ENCODE peak calls at places on chromosomes 11 and 22, in six cellular contexts. One of them, this sample, is unnamed.
A peak's percentile ranks its signal among the peaks of the same experiment; 100 is the strongest.

GRCh38 chr11:118939948-118940598 is 14.3 kb upstream of the BCL9L start:
- DNase-seq in bronchial epithelial cell: no peak
- DNase-seq in hepatocyte: peak; percentile 53
- DNase-seq in coronary artery: no peak
- DNase-seq in tibial artery: no peak
- DNase-seq in kidney: peak; percentile 76
- DNase-seq in this sample: no peak

GRCh38 chr11:47278058-47278457 is 8.1 kb downstream of the MADD start:
- DNase-seq in coronary artery: no peak
- DNase-seq in hepatocyte: no peak
- DNase-seq in tibial artery: no peak
- DNase-seq in bronchial epithelial cell: no peak
- DNase-seq in kidney: no peak
- DNase-seq in this sample: no peak

GRCh38 chr22:37345863-37346514 is 63.7 kb downstream of the CYTH4 start:
- DNase-seq in bronchial epithelial cell: peak; percentile 12
- DNase-seq in hepatocyte: peak; percentile 41
- DNase-seq in tibial artery: no peak
- DNase-seq in coronary artery: no peak
- DNase-seq in kidney: no peak
- DNase-seq in this sample: peak; percentile 99

GRCh38 chr11:117986981-117987495 is 844 bp downstream of the IL10RA start:
- DNase-seq in kidney: no peak
- DNase-seq in hepatocyte: no peak
- DNase-seq in coronary artery: no peak
- DNase-seq in tibial artery: no peak
- DNase-seq in bronchial epithelial cell: peak; percentile 20
- DNase-seq in this sample: no peak

GRCh38 chr11:110301032-110301431 is 4.6 kb upstream of the RDX start:
- DNase-seq in hepatocyte: no peak
- DNase-seq in kidney: no peak
- DNase-seq in tibial artery: no peak
- DNase-seq in coronary artery: no peak
- DNase-seq in bronchial epithelial cell: no peak
- DNase-seq in this sample: no peak

GRCh38 chr11:6746086-6746618 is 25.6 kb downstream of the OR2AG2 start:
- DNase-seq in kidney: no peak
- DNase-seq in hepatocyte: no peak
- DNase-seq in coronary artery: no peak
- DNase-seq in bronchial epithelial cell: no peak
- DNase-seq in tibial artery: no peak
- DNase-seq in this sample: no peak

GRCh38 chr11:60477035-60477445 is 15.5 kb upstream of the MS4A12 start:
- DNase-seq in hepatocyte: no peak
- DNase-seq in tibial artery: no peak
- DNase-seq in bronchial epithelial cell: no peak
- DNase-seq in coronary artery: no peak
- DNase-seq in kidney: no peak
- DNase-seq in this sample: no peak

GRCh38 chr11:43788394-43788793 is 92.2 kb upstream of the ALKBH3 start:
- DNase-seq in kidney: no peak
- DNase-seq in coronary artery: no peak
- DNase-seq in tibial artery: no peak
- DNase-seq in bronchial epithelial cell: no peak
- DNase-seq in hepatocyte: peak; percentile 28
- DNase-seq in this sample: no peak

GRCh38 chr22:29167032-29167911 is 38.4 kb upstream of the EMID1 start:
- DNase-seq in coronary artery: peak; percentile 62
- DNase-seq in kidney: peak; percentile 20
- DNase-seq in bronchial epithelial cell: no peak
- DNase-seq in tibial artery: peak; percentile 56
- DNase-seq in hepatocyte: no peak
- DNase-seq in this sample: no peak

GRCh38 chr11:115616941-115617340 is 112.7 kb upstream of the CADM1 start:
- DNase-seq in bronchial epithelial cell: no peak
- DNase-seq in coronary artery: no peak
- DNase-seq in hepatocyte: no peak
- DNase-seq in tibial artery: no peak
- DNase-seq in kidney: peak; percentile 94
- DNase-seq in this sample: peak; percentile 25

GRCh38 chr11:46728659-46729040 is 9.6 kb downstream of the F2 start:
- DNase-seq in coronary artery: no peak
- DNase-seq in kidney: peak; percentile 26
- DNase-seq in bronchial epithelial cell: no peak
- DNase-seq in tibial artery: no peak
- DNase-seq in hepatocyte: no peak
- DNase-seq in this sample: no peak

GRCh38 chr22:17742528-17742902 is 31.8 kb downstream of the BID start:
- DNase-seq in tibial artery: no peak
- DNase-seq in coronary artery: no peak
- DNase-seq in hepatocyte: peak; percentile 89
- DNase-seq in kidney: no peak
- DNase-seq in bronchial epithelial cell: peak; percentile 60
- DNase-seq in this sample: peak; percentile 51

GRCh38 chr11:112579282-112579681 is 318.6 kb upstream of the PLET1 start:
- DNase-seq in coronary artery: no peak
- DNase-seq in bronchial epithelial cell: no peak
- DNase-seq in kidney: no peak
- DNase-seq in hepatocyte: no peak
- DNase-seq in tibial artery: no peak
- DNase-seq in this sample: no peak

GRCh38 chr22:48805516-48805915 is 1022.2 kb downstream of the BRD1 start:
- DNase-seq in bronchial epithelial cell: no peak
- DNase-seq in kidney: no peak
- DNase-seq in hepatocyte: no peak
- DNase-seq in tibial artery: no peak
- DNase-seq in coronary artery: peak; percentile 49
- DNase-seq in this sample: no peak

GRCh38 chr11:41040474-41040873 is 419.0 kb downstream of the LRRC4C start:
- DNase-seq in coronary artery: no peak
- DNase-seq in kidney: no peak
- DNase-seq in tibial artery: no peak
- DNase-seq in bronchial epithelial cell: no peak
- DNase-seq in hepatocyte: no peak
- DNase-seq in this sample: no peak
- TF ChIP-seq CTCF in coronary artery: no peak
- TF ChIP-seq CTCF in kidney: no peak
- TF ChIP-seq CTCF in tibial artery: no peak
- TF ChIP-seq CTCF in bronchial epithelial cell: no peak
- TF ChIP-seq CTCF in hepatocyte: no peak
- TF ChIP-seq CTCF in this sample: no peak

GRCh38 chr22:40594924-40595323 is 41.6 kb downstream of the MRTFA start:
- DNase-seq in hepatocyte: no peak
- DNase-seq in coronary artery: no peak
- DNase-seq in tibial artery: no peak
- DNase-seq in bronchial epithelial cell: peak; percentile 51
- DNase-seq in kidney: no peak
- DNase-seq in this sample: no peak
- H3K4me3 ChIP-seq in hepatocyte: no peak overlapping the region
- H3K4me3 ChIP-seq in coronary artery: no peak overlapping the region
- H3K4me3 ChIP-seq in tibial artery: no peak overlapping the region
- H3K4me3 ChIP-seq in bronchial epithelial cell: no peak overlapping the region
- H3K4me3 ChIP-seq in kidney: no peak overlapping the region
- H3K4me3 ChIP-seq in this sample: no peak overlapping the region

DNA sequence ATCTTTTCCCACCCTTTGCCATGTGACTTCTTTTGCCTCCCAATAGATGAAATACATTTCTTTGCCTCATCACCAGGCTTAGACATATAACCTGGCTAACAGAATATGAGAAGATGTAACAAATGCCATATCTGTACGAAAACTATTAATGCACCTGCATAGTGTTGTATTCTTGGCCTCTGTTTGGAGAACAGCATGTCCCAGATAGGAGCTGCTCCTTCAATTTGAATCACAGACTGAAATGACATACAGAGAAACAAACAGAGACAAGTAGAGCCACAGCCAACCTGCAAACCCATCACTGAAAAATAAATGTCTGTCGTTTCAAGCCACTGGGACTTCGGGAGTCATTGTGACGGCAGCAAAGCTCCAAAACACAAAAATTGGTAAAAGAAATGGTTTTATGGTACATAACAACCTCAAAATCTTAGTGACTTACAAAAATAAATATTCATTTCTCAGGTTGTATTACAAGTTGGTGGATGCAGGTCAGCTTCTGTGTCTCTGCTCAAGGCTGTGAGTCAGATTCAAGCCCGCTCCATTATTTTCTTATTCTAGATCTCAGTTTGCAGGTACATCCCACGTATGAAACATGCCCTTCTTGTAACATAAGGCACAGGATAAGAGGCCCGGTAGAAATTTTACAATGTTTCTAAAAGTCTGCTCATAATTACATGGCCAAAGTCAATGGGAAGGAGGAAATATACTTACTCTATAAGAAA is 171.3 kb upstream of the SOX6 start:
- DNase-seq in bronchial epithelial cell: no peak
- DNase-seq in kidney: no peak
- DNase-seq in hepatocyte: no peak
- DNase-seq in tibial artery: no peak
- DNase-seq in coronary artery: no peak
- DNase-seq in this sample: no peak
- TF ChIP-seq CTCF in bronchial epithelial cell: no peak
- TF ChIP-seq CTCF in kidney: no peak
- TF ChIP-seq CTCF in hepatocyte: no peak
- TF ChIP-seq CTCF in tibial artery: no peak
- TF ChIP-seq CTCF in coronary artery: no peak
- TF ChIP-seq CTCF in this sample: no peak

DNA sequence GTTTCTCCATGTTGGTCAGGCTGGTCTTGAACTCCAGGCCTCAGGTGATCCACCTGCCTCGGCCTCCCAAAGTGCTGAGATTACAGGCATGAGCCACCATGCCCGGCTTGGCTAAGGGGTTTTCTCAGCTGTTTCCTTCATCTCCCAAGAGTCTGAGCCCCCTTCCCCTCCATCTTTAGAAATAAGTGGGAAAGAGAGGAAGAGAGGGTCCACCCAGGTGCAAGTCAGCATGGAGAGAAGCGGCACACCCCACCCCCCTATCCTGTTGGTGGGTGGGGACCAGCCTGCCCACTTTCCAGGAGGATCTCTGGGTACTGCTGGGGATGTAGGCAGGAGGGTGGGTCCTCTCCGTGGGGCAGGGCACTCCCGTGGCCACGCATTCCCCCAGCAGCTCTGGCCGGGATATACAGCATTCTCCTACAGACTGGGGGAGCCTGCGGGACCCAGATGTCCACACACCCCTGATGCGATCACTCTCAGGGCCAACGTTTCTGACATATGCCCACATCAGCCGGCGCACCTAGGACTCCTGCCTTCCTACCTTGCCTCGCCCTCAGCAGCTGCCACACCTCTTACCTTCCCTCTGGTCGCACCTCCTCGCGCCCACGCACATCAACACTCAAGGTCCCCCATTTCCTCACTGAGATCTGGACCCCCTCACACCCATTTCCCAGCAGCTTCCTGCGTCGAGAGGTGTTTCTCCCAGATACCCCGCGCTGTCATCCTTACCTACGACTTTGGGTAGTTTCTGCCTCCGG is 8.9 kb downstream of the SCARF2 start:
- DNase-seq in bronchial epithelial cell: no peak
- DNase-seq in kidney: peak; percentile 73
- DNase-seq in tibial artery: peak; percentile 54
- DNase-seq in hepatocyte: no peak
- DNase-seq in coronary artery: no peak
- DNase-seq in this sample: no peak
- H3K4me3 ChIP-seq in bronchial epithelial cell: no peak overlapping the region
- H3K4me3 ChIP-seq in kidney: no peak overlapping the region
- H3K4me3 ChIP-seq in tibial artery: peak overlapping the region; percentile 24
- H3K4me3 ChIP-seq in hepatocyte: no peak overlapping the region
- H3K4me3 ChIP-seq in coronary artery: peak overlapping the region; percentile 7
- H3K4me3 ChIP-seq in this sample: no peak overlapping the region

DNA sequence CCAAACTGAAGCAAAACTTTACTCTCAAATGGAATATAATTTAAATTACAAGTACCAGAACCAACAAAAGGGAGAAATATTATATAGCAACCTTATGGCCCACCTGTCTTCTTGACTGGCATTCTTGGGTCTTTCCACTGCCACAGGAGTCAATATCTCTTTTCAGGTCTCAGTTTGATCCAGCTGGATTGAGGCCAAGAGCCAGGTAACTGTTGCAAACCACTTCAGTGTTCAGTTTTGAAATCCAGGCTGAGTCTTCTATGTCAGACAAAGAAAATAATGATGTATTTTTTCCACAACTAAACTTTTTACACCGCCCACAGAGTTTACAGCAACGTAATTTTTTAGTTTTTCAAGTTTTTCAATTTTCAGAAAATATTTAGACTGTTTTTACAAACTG is 648 bp downstream of the DLG2 start:
- DNase-seq in hepatocyte: peak; percentile 10
- DNase-seq in coronary artery: no peak
- DNase-seq in bronchial epithelial cell: no peak
- DNase-seq in kidney: no peak
- DNase-seq in tibial artery: no peak
- DNase-seq in this sample: no peak
- TF ChIP-seq CTCF in hepatocyte: no peak
- TF ChIP-seq CTCF in coronary artery: no peak
- TF ChIP-seq CTCF in bronchial epithelial cell: no peak
- TF ChIP-seq CTCF in kidney: no peak
- TF ChIP-seq CTCF in tibial artery: no peak
- TF ChIP-seq CTCF in this sample: no peak

GRCh38 chr11:18330921-18331320 is 8.6 kb downstream of the GTF2H1 start:
- DNase-seq in bronchial epithelial cell: no peak
- DNase-seq in kidney: no peak
- DNase-seq in tibial artery: no peak
- DNase-seq in coronary artery: no peak
- DNase-seq in hepatocyte: no peak
- DNase-seq in this sample: no peak
- H3K4me3 ChIP-seq in bronchial epithelial cell: no peak overlapping the region
- H3K4me3 ChIP-seq in kidney: no peak overlapping the region
- H3K4me3 ChIP-seq in tibial artery: no peak overlapping the region
- H3K4me3 ChIP-seq in coronary artery: no peak overlapping the region
- H3K4me3 ChIP-seq in hepatocyte: no peak overlapping the region
- H3K4me3 ChIP-seq in this sample: no peak overlapping the region

This sample was measured in HFF-Myc.